ENCODE peak calls at places on chromosomes 7 and 10, in seven cellular contexts. S is globus pallidus, A is ureter, Q is dermis blood vessel endothelial cell, T is gastrocnemius medialis, K is NCI-H774, F is NCI-H510A. G is an unnamed sample.

GRCh38 chr10:11871470-11871869 is 48.3 kb downstream of the PROSER2 start:
- DNase-seq in S (no peak), A (no peak), Q (peak; percentile 65), T (no peak), K (no peak), F (no peak), G (peak; percentile 54)

GRCh38 chr10:64112697-64113367 is 591.6 kb downstream of the REEP3 start:
- DNase-seq in S (no peak), A (no peak), Q (no peak), T (no peak), K (no peak), F (no peak), G (no peak)

GRCh38 chr10:99964791-99965190 is 45.0 kb downstream of the DNMBP start:
- DNase-seq in S (no peak), A (no peak), Q (peak; percentile 67), T (no peak), K (no peak), F (no peak), G (peak; percentile 58)

GRCh38 chr7:43135129-43135528 is 22.7 kb downstream of the HECW1 start:
- DNase-seq in S (no peak), A (no peak), Q (no peak), T (no peak), K (no peak), F (no peak), G (no peak)

GRCh38 chr10:34089294-34089693 is 725.8 kb downstream of the PARD3 start:
- DNase-seq in S (no peak), A (no peak), Q (no peak), T (no peak), K (no peak), F (no peak), G (no peak)

GRCh38 chr7:111835066-111835465 is 272.8 kb upstream of the IMMP2L start:
- DNase-seq in S (no peak), A (no peak), Q (peak; percentile 74), T (no peak), K (no peak), F (no peak), G (peak; percentile 63)

GRCh38 chr7:86848226-86848625 is 204.5 kb downstream of the GRM3 start:
- DNase-seq in S (no peak), A (no peak), Q (no peak), T (no peak), K (no peak), F (no peak), G (no peak)

GRCh38 chr7:43694399-43694748 is 34.9 kb downstream of the COA1 start:
- DNase-seq in S (no peak), A (no peak), Q (peak; percentile 31), T (no peak), K (no peak), F (no peak), G (peak; percentile 90)

GRCh38 chr7:41955475-41956243 is 252.8 kb upstream of the INHBA start:
- DNase-seq in S (peak; percentile 79), A (peak; percentile 94), Q (peak; percentile 97), T (peak; percentile 91), K (no peak), F (no peak), G (peak; percentile 100)

GRCh38 chr7:54781356-54781912 is 22.4 kb upstream of the SEC61G start:
- DNase-seq in S (no peak), A (no peak), Q (no peak), T (no peak), K (no peak), F (no peak), G (no peak)

GRCh38 chr7:158365332-158365731 is 222.3 kb downstream of the PTPRN2 start:
- DNase-seq in S (no peak), A (no peak), Q (no peak), T (no peak), K (no peak), F (no peak), G (no peak)

GRCh38 chr7:91286432-91286831 is 22.2 kb downstream of the FZD1 start:
- DNase-seq in S (no peak), A (no peak), Q (no peak), T (no peak), K (no peak), F (no peak), G (no peak)

GRCh38 chr10:42963302-42963701 is 113.6 kb upstream of the RET start:
- DNase-seq in S (no peak), A (no peak), Q (no peak), T (no peak), K (no peak), F (no peak), G (no peak)

GRCh38 chr10:122049076-122049475 is 60.1 kb downstream of the TACC2 start:
- DNase-seq in S (no peak), A (no peak), Q (no peak), T (no peak), K (no peak), F (no peak), G (no peak)

GRCh38 chr10:25934673-25935139 is 677 bp downstream of the MYO3A start:
- DNase-seq in S (no peak), A (no peak), Q (no peak), T (no peak), K (peak; percentile 51), F (no peak), G (no peak)